ENCODE peak calls at places on chromosomes 13 and 19, in five cellular contexts. R is tibial artery, E is progenitor cell of endocrine pancreas, X is mucosa of descending colon, Q is cardiac muscle cell. U is an unnamed sample.

GRCh38 chr13:99403458-99403971 is 96.3 kb upstream of the GPR183 start:
- DNase-seq in E (no peak), R (no peak), X (peak; percentile 82), Q (no peak), U (peak; percentile 80)

GRCh38 chr19:51036519-51036918 is 1.7 kb upstream of the KLK12 start:
- DNase-seq in Q (peak; percentile 15), R (no peak), X (no peak), E (no peak), U (no peak)

GRCh38 chr19:46728208-46728607 is 11.3 kb upstream of the PRKD2 start:
- DNase-seq in E (no peak), X (no peak), R (no peak), Q (no peak), U (no peak)

GRCh38 chr13:27953671-27954405 is 15.3 kb downstream of the CDX2 start:
- DNase-seq in R (no peak), X (peak; percentile 94), Q (peak; percentile 91), E (peak; percentile 88), U (peak; percentile 87)

GRCh38 chr13:97256343-97256783 is 34.2 kb downstream of the MBNL2 start:
- DNase-seq in E (no peak), R (no peak), Q (no peak), X (no peak), U (no peak)

GRCh38 chr13:43031881-43032280 is 8.5 kb downstream of the DNAJC15 start:
- DNase-seq in E (no peak), X (no peak), R (no peak), Q (no peak), U (no peak)

GRCh38 chr19:36009220-36009619 is 607 bp upstream of the SYNE4 start:
- DNase-seq in X (peak; percentile 81), Q (peak; percentile 65), R (peak; percentile 88), E (peak; percentile 30), U (peak; percentile 76)

GRCh38 chr19:54319049-54319448 is 6.1 kb upstream of the LILRA5 start:
- DNase-seq in Q (no peak), X (no peak), R (peak; percentile 35), E (no peak), U (no peak)

GRCh38 chr13:30810261-30810701 is 74.9 kb downstream of the ALOX5AP start:
- DNase-seq in Q (no peak), R (no peak), X (no peak), E (no peak), U (no peak)

GRCh38 chr13:100604909-100605308 is 16.3 kb upstream of the GGACT start:
- DNase-seq in Q (no peak), E (no peak), R (no peak), X (no peak), U (no peak)

GRCh38 chr13:30576528-30576927 is 41.2 kb upstream of the USPL1 start:
- DNase-seq in R (no peak), E (no peak), Q (peak; percentile 69), X (no peak), U (peak; percentile 11)

GRCh38 chr19:6801397-6802086 is 29.0 kb downstream of the VAV1 start:
- DNase-seq in Q (peak; percentile 0), X (peak; percentile 75), E (no peak), R (peak; percentile 82), U (peak; percentile 82)

GRCh38 chr13:73231456-73231855 is 172.7 kb downstream of the KLF5 start:
- DNase-seq in X (no peak), Q (no peak), R (no peak), E (no peak), U (no peak)

GRCh38 chr19:13600802-13601201 is 94.5 kb upstream of the CACNA1A start:
- DNase-seq in E (no peak), Q (no peak), X (no peak), R (no peak), U (no peak)

GRCh38 chr19:13610042-13610691 is 103.9 kb upstream of the CACNA1A start:
- DNase-seq in Q (peak; percentile 9), X (peak; percentile 46), R (no peak), E (no peak), U (peak; percentile 21)

GRCh38 chr19:13606156-13606555 is 99.9 kb upstream of the CACNA1A start:
- DNase-seq in R (no peak), E (no peak), X (no peak), Q (no peak), U (no peak)

GRCh38 chr19:13600091-13600490 is 93.8 kb upstream of the CACNA1A start:
- DNase-seq in E (no peak), Q (no peak), R (no peak), X (no peak), U (no peak)

GRCh38 chr19:13604902-13605586 is 98.8 kb upstream of the CACNA1A start:
- DNase-seq in E (no peak), R (no peak), Q (no peak), X (no peak), U (no peak)
- TF ChIP-seq CTCF in E (no peak), R (no peak), Q (no peak), X (no peak), U (no peak)

GRCh38 chr19:11534538-11534937 is 4.1 kb upstream of the CNN1 start:
- DNase-seq in X (no peak), Q (no peak), R (no peak), E (no peak), U (no peak)

GRCh38 chr19:11535792-11536595 is 2.7 kb upstream of the CNN1 start:
- DNase-seq in E (peak; percentile 86), X (peak; percentile 92), R (peak; percentile 95), Q (peak; percentile 98), U (peak; percentile 93)

GRCh38 chr19:11528551-11529341 is at the start of gene ECSIT:
- DNase-seq in X (peak; percentile 97), R (peak; percentile 99), Q (peak; percentile 98), E (peak; percentile 88), U (peak; percentile 98)

DNA sequence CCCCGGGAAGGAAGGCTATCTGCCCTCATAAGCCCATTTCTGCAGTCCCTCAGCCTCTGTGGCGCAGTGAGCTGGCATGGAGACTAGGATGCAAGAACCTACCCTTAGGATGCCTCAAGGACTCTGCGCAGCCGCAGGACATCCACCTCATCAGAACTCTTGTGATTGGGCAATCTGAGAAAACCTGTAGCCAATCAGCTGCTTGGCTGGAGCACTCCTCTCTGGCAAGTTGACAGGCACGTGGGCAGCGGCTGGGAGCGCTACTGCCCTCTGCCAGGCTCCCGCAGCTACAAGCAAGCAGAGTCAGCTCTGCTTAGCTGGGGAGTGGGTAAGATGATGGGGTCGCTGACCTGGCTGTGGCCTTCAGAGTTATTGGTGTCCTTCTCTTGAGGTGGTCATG is 1.5 kb upstream of the ECSIT start:
- DNase-seq in Q (peak; percentile 91), X (peak; percentile 83), E (no peak), R (peak; percentile 90), U (peak; percentile 80)
- TF ChIP-seq CTCF in Q (peak; percentile 44), X (no peak), E (peak; percentile 16), R (no peak), U (no peak)

GRCh38 chr13:65932013-65932412 is 1298.1 kb downstream of the PCDH9 start:
- DNase-seq in X (no peak), E (no peak), Q (no peak), R (no peak), U (no peak)

GRCh38 chr13:65926750-65927171 is 1303.4 kb downstream of the PCDH9 start:
- DNase-seq in R (no peak), E (no peak), X (peak; percentile 41), Q (peak; percentile 54), U (peak; percentile 9)

GRCh38 chr13:65932587-65933239 is 1297.4 kb downstream of the PCDH9 start:
- DNase-seq in E (no peak), Q (no peak), R (no peak), X (no peak), U (no peak)

DNA sequence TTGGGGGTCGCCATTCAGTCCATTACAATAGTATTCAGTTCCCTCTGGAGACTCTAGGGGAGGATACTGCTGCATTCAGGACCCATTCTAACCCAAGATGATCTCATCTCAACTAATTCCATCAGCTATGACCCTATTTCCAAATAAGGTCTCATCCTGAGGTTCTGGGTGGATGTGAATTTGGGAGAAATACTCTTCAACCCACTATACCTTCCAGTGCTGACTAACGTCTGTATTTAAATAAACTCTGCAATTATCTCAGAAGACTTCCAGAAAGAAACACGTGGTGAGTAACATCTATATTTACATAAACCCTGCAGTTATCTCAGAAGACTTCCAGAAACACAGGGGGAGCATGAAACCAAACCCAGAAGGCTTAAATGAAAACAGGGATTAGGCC is 1300.7 kb downstream of the PCDH9 start:
- DNase-seq in X (no peak), R (no peak), E (no peak), Q (no peak), U (no peak)
- TF ChIP-seq CTCF in X (no peak), R (no peak), E (no peak), Q (no peak), U (no peak)

DNA sequence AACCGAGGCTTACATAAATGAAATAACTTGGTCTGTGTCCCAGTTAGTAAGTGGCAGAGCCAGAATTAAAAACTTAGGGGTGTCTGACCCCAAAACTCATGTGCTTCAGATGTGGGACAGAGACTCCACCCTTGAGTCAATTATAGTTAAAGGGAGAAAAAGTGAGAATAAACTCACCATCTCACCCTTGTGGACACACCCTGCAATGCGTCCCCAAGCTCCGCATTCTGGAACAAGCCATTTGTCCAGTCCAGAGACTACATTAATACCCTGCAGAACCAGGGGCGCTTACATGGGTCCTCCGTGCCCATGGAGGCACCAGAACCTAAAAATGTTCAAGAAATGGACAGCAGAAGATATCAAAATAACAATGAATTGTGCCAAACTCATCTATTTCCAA is 207.0 kb upstream of the ZNF507 start:
- DNase-seq in X (no peak), Q (no peak), R (no peak), E (no peak), U (no peak)
- TF ChIP-seq CTCF in X (no peak), Q (no peak), R (no peak), E (peak; percentile 45), U (no peak)

DNA sequence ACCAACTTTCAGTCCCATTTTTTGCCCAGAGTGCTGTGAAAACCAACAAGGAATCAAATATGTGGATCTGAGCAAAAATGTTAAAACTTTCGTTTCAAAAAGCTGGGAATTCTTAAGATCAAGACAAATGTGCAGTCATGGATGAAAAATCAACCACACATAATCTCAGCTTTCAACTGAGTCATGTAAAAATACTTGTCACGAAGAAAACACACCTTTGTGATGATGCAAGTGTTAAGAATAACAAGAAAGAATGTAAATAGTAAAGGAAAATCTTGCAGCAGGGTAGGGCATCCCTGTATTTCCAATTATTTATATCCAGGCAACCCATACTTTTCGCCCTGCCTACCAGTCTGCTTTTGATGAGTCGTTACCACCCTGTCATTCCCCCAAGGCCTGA is 27.4 kb upstream of the DCLK1 start:
- DNase-seq in X (no peak), E (no peak), R (no peak), Q (no peak), U (no peak)
- TF ChIP-seq CTCF in X (no peak), E (no peak), R (no peak), Q (no peak), U (no peak)

DNA sequence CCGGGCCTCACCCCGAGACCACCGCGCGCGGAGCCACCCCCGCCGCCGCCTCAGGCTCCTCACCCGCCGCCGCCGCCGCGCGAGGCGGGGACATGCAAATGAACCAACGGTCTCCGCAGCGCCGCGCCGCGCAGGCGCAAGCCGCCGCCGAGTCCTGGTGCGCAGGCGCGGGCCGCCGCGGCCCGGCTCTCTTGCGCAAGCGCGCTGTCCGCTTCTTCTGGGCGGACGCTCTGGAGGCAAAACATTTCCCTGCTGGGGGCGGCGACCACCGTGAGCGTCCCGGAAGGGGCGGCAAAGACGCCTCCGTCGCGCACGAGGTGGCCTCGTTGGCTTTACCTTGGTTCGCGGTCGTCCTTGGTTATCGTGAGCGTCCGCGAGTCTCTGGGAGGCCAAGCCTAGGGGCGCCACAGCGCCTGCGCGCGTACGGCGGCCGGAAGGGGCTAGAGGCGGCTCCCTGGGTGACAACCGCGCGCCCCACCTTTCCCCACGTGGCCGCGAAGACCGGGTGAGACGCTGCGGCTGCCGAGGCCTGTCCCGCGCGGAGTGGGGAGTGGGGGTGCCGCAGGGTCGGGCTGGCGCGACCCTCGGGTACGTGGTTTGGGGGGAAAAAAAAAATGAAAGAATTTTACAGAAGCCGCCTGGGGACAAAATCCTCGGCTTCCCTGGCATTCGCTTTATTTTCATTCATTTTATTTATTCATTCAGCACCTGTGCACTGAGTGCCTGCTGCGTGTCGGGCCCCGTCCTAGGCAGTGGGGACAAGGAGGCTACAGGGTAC is at the start of the genes ARMC6 and SUGP2:
- DNase-seq in Q (peak; percentile 93), R (peak; percentile 92), X (peak; percentile 93), E (peak; percentile 81), U (peak; percentile 89)
- TF ChIP-seq CTCF in Q (no peak), R (peak; percentile 25), X (no peak), E (peak; percentile 29), U (peak; percentile 35)